ENCODE peak calls at places on chromosomes 5 and 9, in eight cellular contexts. H, R, L, O, C, A, J and Q are unnamed samples.

GRCh38 chr5:43043400-43043756 is 3.3 kb upstream of the ANXA2R start:
- DNase-seq in H (no peak), R (no peak), L (no peak), O (no peak), C (no peak), A (no peak), J (no peak), Q (no peak)

GRCh38 chr5:160628295-160629006 is 206.8 kb downstream of the PTTG1 start:
- DNase-seq in H (no peak), R (no peak), L (no peak), O (no peak), C (no peak), A (no peak), J (no peak), Q (no peak)

GRCh38 chr5:156232251-156232869 is 94.6 kb upstream of the SGCD start:
- DNase-seq in H (no peak), R (no peak), L (no peak), O (no peak), C (no peak), A (no peak), J (no peak), Q (no peak)

GRCh38 chr9:69519470-69520240 is 152.5 kb downstream of the APBA1 start:
- DNase-seq in H (no peak), R (no peak), L (no peak), O (no peak), C (no peak), A (no peak), J (no peak), Q (no peak)

GRCh38 chr5:139985733-139986132 is 57.4 kb downstream of the NRG2 start:
- DNase-seq in H (no peak), R (no peak), L (peak), O (peak), C (no peak), A (no peak), J (no peak), Q (no peak)

GRCh38 chr9:127081250-127082185 is 40.9 kb downstream of the ANGPTL2 start:
- DNase-seq in H (no peak), R (no peak), L (no peak), O (no peak), C (peak), A (no peak), J (no peak), Q (no peak)

GRCh38 chr5:91141642-91142041 is 241.5 kb downstream of the ARRDC3 start:
- DNase-seq in H (no peak), R (no peak), L (no peak), O (no peak), C (no peak), A (no peak), J (no peak), Q (no peak)

GRCh38 chr9:124257865-124258764 is at the start of gene NEK6:
- DNase-seq in H (peak), R (no peak), L (no peak), O (no peak), C (no peak), A (no peak), J (peak), Q (no peak)

GRCh38 chr5:74212336-74212735 is 428.2 kb downstream of the ENC1 start:
- DNase-seq in H (no peak), R (no peak), L (no peak), O (peak), C (no peak), A (no peak), J (no peak), Q (no peak)

GRCh38 chr5:173056783-173057061 is 570 bp downstream of the CREBRF start:
- DNase-seq in H (no peak), R (no peak), L (no peak), O (no peak), C (no peak), A (no peak), J (peak), Q (peak)

GRCh38 chr9:20649381-20649780 is 27.1 kb upstream of the MLLT3 start:
- DNase-seq in H (no peak), R (no peak), L (no peak), O (no peak), C (no peak), A (no peak), J (no peak), Q (no peak)

DNA sequence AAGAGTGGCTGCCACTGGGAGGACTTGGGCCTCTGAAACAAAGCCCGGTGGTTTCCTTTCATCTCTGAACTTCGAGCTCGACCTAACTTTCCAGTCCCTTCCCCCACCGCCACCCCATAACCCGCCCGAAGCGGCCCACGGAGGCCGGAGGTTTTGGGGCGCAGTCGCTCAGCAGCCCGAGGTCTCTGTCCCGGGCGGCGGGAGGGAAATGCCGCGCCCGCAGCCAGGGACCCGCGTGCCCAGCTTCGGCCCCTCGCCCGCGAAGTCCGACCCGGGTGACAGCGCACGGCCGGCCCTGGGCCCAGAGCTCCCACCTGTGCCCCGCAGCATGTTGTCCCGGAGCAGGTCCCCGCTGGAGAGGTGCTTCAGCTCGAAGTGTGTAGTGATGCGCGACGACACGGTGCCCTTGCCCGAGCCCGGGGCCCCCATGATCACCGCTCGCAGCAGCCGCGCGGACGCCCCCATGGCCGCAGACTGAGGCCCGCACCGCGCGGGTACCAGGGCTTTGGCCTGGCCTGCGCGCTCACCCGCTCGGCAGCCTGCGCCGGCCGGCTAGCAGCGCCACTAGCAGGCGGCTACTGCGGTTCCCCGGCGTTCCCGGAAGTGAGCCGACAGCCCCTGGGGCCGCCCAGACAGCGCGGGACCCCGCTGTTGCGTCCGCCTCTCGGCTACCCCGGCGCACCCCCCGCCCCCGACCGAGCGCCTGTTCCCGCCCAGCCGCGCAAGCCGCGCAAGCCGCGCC is at the start of gene AK3:
- DNase-seq in H (peak), R (peak), L (peak), O (peak), C (peak), A (peak), J (peak), Q (peak)
- TF ChIP-seq CTCF in H (peak), R (peak), L (peak), O (peak), C (peak), A (peak), J (peak), Q (no peak)

GRCh38 chr9:85502815-85503643 is 238.7 kb downstream of the AGTPBP1 start:
- DNase-seq in H (no peak), R (no peak), L (no peak), O (no peak), C (no peak), A (no peak), J (no peak), Q (no peak)
- TF ChIP-seq CTCF in H (no peak), R (no peak), L (no peak), O (no peak), C (no peak), A (no peak), J (no peak), Q (no peak)

GRCh38 chr9:114680266-114681011 is 1.6 kb downstream of the TEX48 start:
- DNase-seq in H (no peak), R (no peak), L (no peak), O (no peak), C (no peak), A (no peak), J (no peak), Q (no peak)

GRCh38 chr9:114682846-114683245 is 854 bp upstream of the TEX48 start:
- DNase-seq in H (no peak), R (no peak), L (no peak), O (no peak), C (no peak), A (no peak), J (no peak), Q (no peak)

GRCh38 chr9:114678847-114679246 is 3.1 kb downstream of the TEX48 start:
- DNase-seq in H (no peak), R (no peak), L (no peak), O (no peak), C (no peak), A (no peak), J (no peak), Q (no peak)

GRCh38 chr9:114684036-114684435 is 2.0 kb upstream of the TEX48 start:
- DNase-seq in H (no peak), R (no peak), L (no peak), O (no peak), C (no peak), A (no peak), J (no peak), Q (no peak)

GRCh38 chr9:114681594-114682332 is at the start of gene TEX48:
- DNase-seq in H (no peak), R (no peak), L (no peak), O (peak), C (peak), A (peak), J (peak), Q (peak)
- TF ChIP-seq CTCF in H (peak), R (peak), L (peak), O (peak), C (peak), A (peak), J (peak), Q (peak)

GRCh38 chr9:134365791-134366222 is 39.6 kb downstream of the RXRA start:
- DNase-seq in H (no peak), R (no peak), L (no peak), O (peak), C (peak), A (peak), J (no peak), Q (no peak)
- TF ChIP-seq CTCF in H (no peak), R (peak), L (peak), O (no peak), C (no peak), A (no peak), J (no peak), Q (no peak)

GRCh38 chr9:110847661-110848060 is 179.1 kb downstream of the MUSK start:
- DNase-seq in H (no peak), R (no peak), L (no peak), O (no peak), C (no peak), A (no peak), J (no peak), Q (no peak)

GRCh38 chr9:110842976-110843375 is 174.4 kb downstream of the MUSK start:
- DNase-seq in H (no peak), R (no peak), L (no peak), O (no peak), C (no peak), A (no peak), J (no peak), Q (no peak)

GRCh38 chr9:110844121-110844520 is 175.5 kb downstream of the MUSK start:
- DNase-seq in H (no peak), R (no peak), L (no peak), O (no peak), C (no peak), A (no peak), J (no peak), Q (no peak)

GRCh38 chr9:110837401-110838005 is 168.9 kb downstream of the MUSK start:
- DNase-seq in H (no peak), R (no peak), L (no peak), O (no peak), C (no peak), A (no peak), J (no peak), Q (no peak)

DNA sequence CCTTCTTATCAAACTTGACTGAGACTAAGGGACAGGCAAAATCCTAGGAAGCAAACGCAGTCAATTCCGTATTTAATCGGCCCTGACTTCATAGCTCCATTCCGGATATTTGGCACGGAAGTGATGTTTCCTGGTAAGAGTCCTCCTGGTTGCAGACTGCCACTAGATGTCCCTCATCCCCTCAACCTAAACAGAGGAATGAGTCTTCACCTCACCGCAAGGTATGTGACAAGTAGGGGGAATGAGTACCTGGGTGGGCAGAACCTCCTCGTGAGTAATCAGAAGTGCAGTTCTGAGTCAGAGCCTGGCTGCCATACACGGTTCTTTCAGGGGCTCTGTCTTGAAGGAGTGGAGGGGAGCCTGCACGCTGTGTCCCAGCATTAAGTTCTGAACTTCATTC is 173.6 kb downstream of the MUSK start:
- DNase-seq in H (no peak), R (no peak), L (no peak), O (no peak), C (no peak), A (no peak), J (no peak), Q (no peak)
- TF ChIP-seq CTCF in H (no peak), R (no peak), L (no peak), O (no peak), C (no peak), A (no peak), J (no peak), Q (no peak)